ENCODE peak calls at places on chromosomes 1 and 21, in four cellular contexts. B is colonic mucosa, L is astrocyte of the spinal cord, S is HCT116. P is an unnamed sample.

GRCh38 chr1:37020653-37021277 is 13.6 kb downstream of the GRIK3 start:
- DNase-seq in B (no peak), L (no peak), S (no peak), P (no peak)

GRCh38 chr1:188652678-188653077 is 1823.9 kb downstream of the PLA2G4A start:
- DNase-seq in B (no peak), L (peak), S (no peak), P (no peak)

GRCh38 chr21:29125979-29126378 is 4.5 kb upstream of the MAP3K7CL start:
- DNase-seq in B (no peak), L (no peak), S (no peak), P (no peak)

GRCh38 chr1:213244664-213245091 is 193.6 kb downstream of the RPS6KC1 start:
- DNase-seq in B (peak), L (peak), S (peak), P (peak)

GRCh38 chr21:46457801-46458314 is 833 bp upstream of the DIP2A start:
- DNase-seq in B (peak), L (peak), S (peak), P (peak)

GRCh38 chr21:44377201-44377921 is 23.9 kb downstream of the TRPM2 start:
- DNase-seq in B (no peak), L (no peak), S (no peak), P (no peak)

GRCh38 chr1:23167353-23168078 is 1.1 kb downstream of the LUZP1 start:
- DNase-seq in B (peak), L (peak), S (no peak), P (peak)

GRCh38 chr1:97331165-97331564 is 589.7 kb downstream of the DPYD start:
- DNase-seq in B (no peak), L (no peak), S (no peak), P (no peak)

GRCh38 chr1:1624443-1625403 is 7.2 kb upstream of the MMP23B start:
- DNase-seq in B (no peak), L (no peak), S (no peak), P (no peak)

GRCh38 chr1:119160851-119161250 is 20.4 kb upstream of the WARS2 start:
- DNase-seq in B (no peak), L (peak), S (no peak), P (peak)

GRCh38 chr1:171397851-171398469 is 84.0 kb downstream of the FMO4 start:
- DNase-seq in B (no peak), L (no peak), S (no peak), P (no peak)

GRCh38 chr1:200029624-200030074 is 2.1 kb downstream of the NR5A2 start:
- DNase-seq in B (no peak), L (no peak), S (no peak), P (no peak)

GRCh38 chr1:107394301-107394700 is 253.5 kb downstream of the NTNG1 start:
- DNase-seq in B (no peak), L (no peak), S (no peak), P (no peak)

GRCh38 chr21:36004441-36004840 is 55.9 kb downstream of the SETD4 start:
- DNase-seq in B (no peak), L (no peak), S (no peak), P (peak)
- TF ChIP-seq CTCF in B (no peak), L (no peak), S (no peak), P (no peak)

GRCh38 chr1:181413836-181414235 is 69.5 kb upstream of the CACNA1E start:
- DNase-seq in B (no peak), L (no peak), S (no peak), P (no peak)

GRCh38 chr1:181409981-181410380 is 73.3 kb upstream of the CACNA1E start:
- DNase-seq in B (no peak), L (no peak), S (no peak), P (no peak)

GRCh38 chr1:181416268-181416855 is 67.0 kb upstream of the CACNA1E start:
- DNase-seq in B (no peak), L (no peak), S (no peak), P (no peak)

GRCh38 chr1:181413195-181413815 is 70.0 kb upstream of the CACNA1E start:
- DNase-seq in B (no peak), L (no peak), S (no peak), P (no peak)

GRCh38 chr1:181412746-181413145 is 70.6 kb upstream of the CACNA1E start:
- DNase-seq in B (no peak), L (no peak), S (no peak), P (no peak)
- H3K4me3 ChIP-seq in B (no peak), L (no peak), S (no peak), P (no peak)

DNA sequence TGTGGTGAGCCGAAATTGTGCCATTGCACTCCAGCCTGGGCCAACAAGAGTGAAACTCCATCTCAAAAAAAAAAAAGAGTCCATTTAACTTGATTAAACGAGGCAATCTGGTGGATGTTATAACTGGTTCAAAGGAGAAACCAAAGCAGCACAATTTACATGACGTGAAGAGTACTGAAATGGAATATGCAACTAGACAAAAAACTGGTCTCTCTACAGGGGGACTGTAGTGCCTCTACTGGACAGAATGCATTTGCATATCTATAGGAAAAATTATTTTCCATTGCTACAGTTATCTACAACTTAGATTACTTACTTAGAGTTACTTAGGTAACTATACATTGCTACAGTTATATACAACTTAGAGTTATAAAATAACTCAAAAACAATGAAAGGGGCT is 2.7 kb upstream of the CAPN2 start:
- DNase-seq in B (no peak), L (no peak), S (no peak), P (peak)
- TF ChIP-seq CTCF in B (no peak), L (peak), S (peak), P (peak)

GRCh38 chr1:204564835-204565234 is 48.6 kb downstream of the MDM4 start:
- DNase-seq in B (no peak), L (no peak), S (no peak), P (no peak)

GRCh38 chr1:204563780-204564179 is 47.6 kb downstream of the MDM4 start:
- DNase-seq in B (no peak), L (no peak), S (no peak), P (no peak)

GRCh38 chr1:204562075-204562990 is 46.1 kb downstream of the MDM4 start:
- DNase-seq in B (no peak), L (no peak), S (no peak), P (no peak)

GRCh38 chr1:204565617-204566582 is 49.7 kb downstream of the MDM4 start:
- DNase-seq in B (peak), L (peak), S (peak), P (peak)

DNA sequence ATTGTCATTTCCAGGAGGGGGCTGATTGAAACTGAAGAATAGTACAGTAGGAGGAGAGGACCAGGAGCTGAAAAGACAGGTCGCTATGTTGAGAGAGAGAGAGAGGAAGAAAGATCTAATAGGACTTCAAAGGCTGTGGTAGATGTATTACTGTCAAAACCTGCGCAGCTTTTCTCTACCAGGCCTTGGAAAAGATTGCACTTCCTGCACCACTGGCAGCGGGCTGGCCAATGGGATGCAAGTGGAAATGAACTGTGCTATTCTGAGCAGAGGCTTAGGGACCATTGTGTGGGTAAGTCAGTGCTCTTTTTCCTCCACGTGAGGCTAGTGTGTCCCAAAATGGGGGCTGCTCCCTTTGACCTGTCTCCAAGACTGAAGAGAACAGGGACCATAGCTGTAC is 47.1 kb downstream of the MDM4 start:
- DNase-seq in B (no peak), L (no peak), S (no peak), P (no peak)
- H3K4me3 ChIP-seq in B (no peak), L (no peak), S (no peak), P (no peak)

GRCh38 chr1:56461158-56462127 is 117.9 kb downstream of the PLPP3 start:
- DNase-seq in B (no peak), L (no peak), S (no peak), P (no peak)
- TF ChIP-seq CTCF in B (no peak), L (no peak), S (no peak), P (no peak)

DNA sequence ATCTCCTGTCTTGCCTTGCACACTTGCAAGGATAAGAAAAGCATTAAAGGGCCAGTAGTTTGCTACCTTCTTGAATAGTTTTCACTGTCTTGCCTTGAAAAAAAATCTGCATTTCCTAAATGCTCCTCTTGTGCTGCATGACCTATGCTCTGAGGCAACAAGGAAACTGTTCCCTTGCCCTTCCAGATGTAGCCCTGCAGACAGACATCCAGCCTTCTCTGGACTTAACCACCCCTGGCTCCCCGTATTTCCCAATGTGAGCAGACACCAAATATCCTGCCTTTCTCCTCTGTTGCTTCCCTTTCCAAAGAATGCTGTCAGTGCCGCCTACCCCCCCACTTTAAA is 177.6 kb downstream of the GABPA start:
- DNase-seq in B (peak), L (no peak), S (no peak), P (no peak)
- H3K4me3 ChIP-seq in B (no peak), L (no peak), S (no peak), P (no peak)

P was measured in fibroblast of mammary gland.